ENCODE peak calls at places on chromosomes 2 and 18, in ten cellular contexts. C, U, O, V, H, G, I, M, E and P are unnamed samples.

GRCh38 chr2:204971219-204971907 is 426.1 kb downstream of the PARD3B start:
- DNase-seq in C (no peak), U (no peak), O (no peak), V (no peak), H (no peak), G (no peak), I (no peak), M (no peak), E (no peak), P (no peak)

GRCh38 chr2:48114256-48114655 is 208.0 kb upstream of the FBXO11 start:
- DNase-seq in C (no peak), U (peak), O (no peak), V (no peak), H (no peak), G (peak), I (no peak), M (no peak), E (peak), P (no peak)

GRCh38 chr2:202726070-202726469 is 91.3 kb downstream of the FAM117B start:
- DNase-seq in C (no peak), U (no peak), O (no peak), V (no peak), H (no peak), G (peak), I (no peak), M (no peak), E (no peak), P (no peak)

GRCh38 chr2:170878061-170878460 is 51.0 kb upstream of the GORASP2 start:
- DNase-seq in C (no peak), U (no peak), O (no peak), V (no peak), H (no peak), G (no peak), I (no peak), M (no peak), E (no peak), P (no peak)

GRCh38 chr2:172878260-172878659 is 142.6 kb downstream of the RAPGEF4 start:
- DNase-seq in C (no peak), U (no peak), O (no peak), V (no peak), H (no peak), G (peak), I (no peak), M (no peak), E (no peak), P (no peak)

GRCh38 chr2:128369126-128369555 is 50.5 kb upstream of the HS6ST1 start:
- DNase-seq in C (no peak), U (no peak), O (peak), V (peak), H (no peak), G (peak), I (no peak), M (peak), E (no peak), P (no peak)

GRCh38 chr18:46732801-46733200 is 24.1 kb downstream of the ST8SIA5 start:
- DNase-seq in C (no peak), U (no peak), O (peak), V (no peak), H (no peak), G (no peak), I (no peak), M (no peak), E (no peak), P (no peak)

GRCh38 chr18:70036771-70037452 is 89.2 kb upstream of the CD226 start:
- DNase-seq in C (peak), U (no peak), O (no peak), V (no peak), H (no peak), G (no peak), I (no peak), M (no peak), E (no peak), P (no peak)

GRCh38 chr18:777021-777420 is 35.0 kb downstream of the YES1 start:
- DNase-seq in C (no peak), U (no peak), O (no peak), V (no peak), H (no peak), G (peak), I (no peak), M (no peak), E (no peak), P (no peak)

GRCh38 chr2:237223208-237223861 is 137.6 kb downstream of the COPS8 start:
- DNase-seq in C (no peak), U (no peak), O (peak), V (no peak), H (no peak), G (peak), I (peak), M (peak), E (peak), P (no peak)

GRCh38 chr2:177348090-177348489 is 44.5 kb upstream of the AGPS start:
- DNase-seq in C (no peak), U (no peak), O (no peak), V (no peak), H (no peak), G (no peak), I (no peak), M (no peak), E (no peak), P (no peak)

GRCh38 chr2:169911119-169911518 is 83.9 kb downstream of the UBR3 start:
- DNase-seq in C (no peak), U (no peak), O (no peak), V (no peak), H (no peak), G (no peak), I (no peak), M (no peak), E (no peak), P (no peak)

GRCh38 chr2:237099804-237100203 is 14.1 kb downstream of the COPS8 start:
- DNase-seq in C (no peak), U (no peak), O (no peak), V (no peak), H (no peak), G (no peak), I (no peak), M (no peak), E (no peak), P (no peak)

GRCh38 chr2:66587216-66587615 is 152.3 kb downstream of the MEIS1 start:
- DNase-seq in C (peak), U (peak), O (peak), V (no peak), H (no peak), G (no peak), I (no peak), M (no peak), E (peak), P (no peak)

GRCh38 chr2:162582357-162582798 is 238.4 kb downstream of the GCA start:
- DNase-seq in C (no peak), U (peak), O (peak), V (peak), H (no peak), G (no peak), I (no peak), M (no peak), E (peak), P (no peak)

GRCh38 chr2:134657650-134658250 is 61.0 kb downstream of the TMEM163 start:
- DNase-seq in C (peak), U (peak), O (peak), V (no peak), H (no peak), G (no peak), I (no peak), M (no peak), E (no peak), P (no peak)

GRCh38 chr2:217248312-217248935 is 388.6 kb upstream of the TNP1 start:
- DNase-seq in C (no peak), U (peak), O (peak), V (no peak), H (peak), G (peak), I (peak), M (peak), E (no peak), P (peak)

GRCh38 chr2:39872748-39873147 is 93.7 kb upstream of the THUMPD2 start:
- DNase-seq in C (no peak), U (no peak), O (no peak), V (no peak), H (no peak), G (no peak), I (no peak), M (no peak), E (no peak), P (no peak)

GRCh38 chr2:161136696-161137324 is 23.4 kb upstream of the TANK start:
- DNase-seq in C (peak), U (no peak), O (no peak), V (no peak), H (no peak), G (no peak), I (no peak), M (no peak), E (no peak), P (no peak)

DNA sequence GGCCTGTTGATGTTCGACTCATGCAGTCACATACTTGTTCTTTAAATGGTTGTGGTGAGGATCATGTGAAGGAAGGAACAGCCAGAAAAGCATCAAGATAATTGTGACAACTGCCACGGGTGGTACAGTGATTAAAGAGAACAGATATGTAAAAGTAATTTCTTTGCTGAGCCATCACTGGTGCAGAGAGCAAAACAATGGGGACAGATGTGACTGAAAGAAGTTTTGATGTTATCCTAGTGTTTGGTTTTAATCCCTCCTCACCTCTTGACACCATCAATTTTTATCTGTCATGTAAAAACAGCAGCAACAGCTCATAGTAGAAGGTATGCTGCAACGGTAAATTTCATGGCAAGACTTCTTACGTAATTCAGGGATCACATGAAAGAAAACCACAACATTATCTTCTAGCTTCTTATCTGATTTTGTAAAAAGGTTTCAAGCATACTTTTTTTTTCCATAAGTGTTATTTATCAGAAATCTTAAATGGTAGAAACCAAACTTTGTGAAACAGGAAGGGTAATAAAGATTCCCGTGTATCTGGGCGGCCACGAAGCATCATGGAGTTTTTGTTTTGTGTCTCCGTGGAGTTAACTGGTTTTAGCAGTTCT is 65.2 kb downstream of the PLCL1 start:
- DNase-seq in C (no peak), U (no peak), O (no peak), V (no peak), H (no peak), G (peak), I (no peak), M (no peak), E (no peak), P (no peak)
- H3K27ac ChIP-seq in C (no peak), U (no peak), O (no peak), V (no peak), H (no peak), G (no peak), I (peak), M (no peak), E (no peak), P (no peak)

GRCh38 chr2:34030273-34030672 is 431.2 kb upstream of the FAM98A start:
- DNase-seq in C (no peak), U (no peak), O (no peak), V (no peak), H (no peak), G (no peak), I (no peak), M (no peak), E (no peak), P (no peak)

GRCh38 chr2:34025196-34025595 is 426.1 kb upstream of the FAM98A start:
- DNase-seq in C (no peak), U (no peak), O (no peak), V (no peak), H (no peak), G (no peak), I (no peak), M (no peak), E (no peak), P (no peak)

GRCh38 chr2:34031097-34031496 is 432.0 kb upstream of the FAM98A start:
- DNase-seq in C (no peak), U (peak), O (no peak), V (no peak), H (no peak), G (no peak), I (no peak), M (no peak), E (no peak), P (no peak)

DNA sequence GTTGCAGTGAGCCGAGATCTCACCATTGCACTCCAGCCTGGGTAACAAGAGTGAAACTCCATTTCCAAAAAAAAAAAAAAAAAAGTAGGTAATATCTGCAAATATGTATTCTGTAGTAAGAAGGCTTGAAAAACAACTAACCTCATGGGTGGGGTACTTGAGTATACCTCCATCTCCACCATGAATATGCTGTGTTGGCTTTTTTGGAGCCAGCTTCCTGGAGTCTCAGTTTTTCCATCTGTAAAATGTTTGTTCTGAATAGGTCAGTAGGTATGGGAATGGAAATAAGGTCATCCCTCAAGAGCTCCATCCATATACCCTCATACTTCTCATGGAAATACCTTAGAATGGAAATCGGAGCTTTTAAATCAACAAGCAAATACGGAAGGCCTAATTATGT is 430.0 kb upstream of the FAM98A start:
- DNase-seq in C (no peak), U (no peak), O (no peak), V (no peak), H (no peak), G (no peak), I (no peak), M (no peak), E (no peak), P (no peak)
- H3K27ac ChIP-seq in C (no peak), U (no peak), O (no peak), V (no peak), H (no peak), G (no peak), I (no peak), M (no peak), E (no peak), P (no peak)

DNA sequence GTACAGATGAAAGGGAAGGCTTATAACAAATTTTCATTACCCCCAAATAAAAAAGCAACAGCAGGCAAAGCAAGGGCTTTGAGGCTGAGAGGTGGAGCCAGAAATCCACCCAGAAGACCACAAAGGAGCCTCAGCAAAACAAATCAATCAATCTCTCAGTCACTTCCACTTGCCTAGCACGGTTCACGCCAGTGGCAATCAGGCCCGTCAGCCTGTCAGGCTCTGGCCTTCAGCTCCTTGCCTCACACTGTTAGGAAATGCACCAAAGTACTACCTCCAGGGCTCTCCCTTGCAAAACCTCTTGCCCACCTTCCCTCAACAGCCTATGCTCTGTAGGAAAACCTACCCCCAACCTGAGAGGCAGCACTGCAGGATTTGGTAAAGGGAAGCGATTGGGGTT is 253.4 kb upstream of the ZNF521 start:
- DNase-seq in C (no peak), U (no peak), O (no peak), V (no peak), H (no peak), G (no peak), I (no peak), M (no peak), E (no peak), P (no peak)
- H3K27ac ChIP-seq in C (no peak), U (no peak), O (peak), V (no peak), H (no peak), G (no peak), I (no peak), M (no peak), E (no peak), P (no peak)

DNA sequence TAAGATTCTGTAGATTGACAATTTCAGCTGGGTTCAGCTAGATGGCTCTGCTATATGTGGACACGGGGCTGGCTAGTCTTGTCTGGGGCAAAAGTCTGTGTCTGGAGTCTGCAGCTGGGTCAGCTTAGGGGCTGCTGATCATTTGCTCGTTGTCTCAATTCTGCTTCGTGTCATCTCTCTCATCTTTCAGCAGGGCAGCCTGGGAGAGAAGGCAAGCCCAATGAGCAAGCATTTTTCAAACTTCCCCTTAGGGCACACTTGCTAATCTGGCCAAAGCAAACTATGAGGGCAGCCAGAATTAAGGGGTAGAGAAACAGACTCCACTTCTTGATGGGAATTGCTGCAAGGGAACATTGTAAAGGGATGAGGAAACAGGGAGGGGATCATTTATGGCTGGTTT is 462.6 kb downstream of the SLC4A3 start:
- DNase-seq in C (no peak), U (no peak), O (no peak), V (no peak), H (no peak), G (no peak), I (no peak), M (no peak), E (no peak), P (no peak)
- H3K27ac ChIP-seq in C (no peak), U (no peak), O (no peak), V (no peak), H (no peak), G (no peak), I (no peak), M (no peak), E (peak), P (no peak)

GRCh38 chr2:8515390-8515761 is 166.5 kb upstream of the ID2 start:
- DNase-seq in C (peak), U (no peak), O (no peak), V (no peak), H (no peak), G (no peak), I (no peak), M (no peak), E (no peak), P (no peak)
- H3K27ac ChIP-seq in C (peak), U (no peak), O (no peak), V (no peak), H (peak), G (no peak), I (no peak), M (no peak), E (no peak), P (no peak)

DNA sequence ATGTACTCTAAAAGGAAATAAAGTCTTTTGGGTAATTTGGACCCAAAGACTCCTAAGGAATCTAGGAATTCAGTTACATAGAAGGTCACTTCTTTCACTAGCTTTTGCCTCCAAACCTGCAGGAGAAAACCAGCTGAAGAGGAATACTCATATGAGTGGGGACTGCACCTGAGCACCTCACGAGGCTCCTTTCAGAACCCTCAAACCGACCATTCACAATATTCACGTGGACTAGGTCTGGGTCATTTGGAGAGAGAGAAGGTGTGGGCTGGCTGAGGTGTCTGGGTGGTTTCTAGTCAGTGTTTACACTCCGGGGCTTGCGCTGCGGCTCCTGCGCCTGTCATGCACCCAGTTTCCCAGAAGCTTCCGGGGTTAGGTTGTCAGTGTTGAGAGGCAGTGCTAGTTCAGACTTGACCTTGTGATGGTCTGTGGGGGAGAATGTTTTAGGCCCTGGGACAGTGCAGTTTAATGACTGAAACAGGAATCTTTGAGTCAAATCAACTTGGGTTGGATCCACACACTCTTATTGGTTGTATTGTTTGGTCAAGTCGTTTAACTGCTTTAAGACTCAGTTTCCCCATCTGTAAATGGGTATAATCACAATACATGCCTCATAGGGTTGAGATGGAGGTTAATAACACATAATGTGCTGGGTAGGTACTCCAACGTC is 78.4 kb downstream of the LIMS1 start:
- DNase-seq in C (peak), U (no peak), O (no peak), V (no peak), H (peak), G (no peak), I (no peak), M (no peak), E (no peak), P (no peak)
- H3K27ac ChIP-seq in C (peak), U (peak), O (no peak), V (no peak), H (peak), G (peak), I (no peak), M (no peak), E (no peak), P (no peak)

GRCh38 chr18:62326646-62327348 is 1.7 kb downstream of the TNFRSF11A start:
- DNase-seq in C (no peak), U (no peak), O (peak), V (no peak), H (no peak), G (no peak), I (no peak), M (no peak), E (no peak), P (no peak)
- H3K27ac ChIP-seq in C (no peak), U (no peak), O (peak), V (no peak), H (no peak), G (no peak), I (no peak), M (no peak), E (no peak), P (no peak)

DNA sequence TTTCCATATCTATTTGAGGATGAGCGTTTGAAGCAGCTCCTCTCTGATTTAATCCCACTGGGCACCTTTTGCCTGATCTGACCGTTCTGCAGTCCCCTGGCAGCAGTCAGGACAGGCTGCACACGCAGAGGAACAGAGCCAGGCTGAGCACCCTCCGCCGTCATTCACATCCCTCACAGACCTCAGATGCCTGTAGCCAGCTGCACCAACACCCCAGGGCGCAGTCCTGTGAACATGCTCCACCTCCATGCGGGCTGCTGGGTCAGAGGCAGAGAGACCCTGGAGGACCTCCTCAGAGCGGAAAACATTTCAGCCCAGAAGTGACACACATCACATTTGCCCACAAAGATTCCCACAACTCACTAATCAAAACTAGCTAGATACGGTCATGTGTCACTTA is 146.1 kb downstream of the SEPTIN10 start:
- DNase-seq in C (no peak), U (no peak), O (no peak), V (no peak), H (peak), G (no peak), I (no peak), M (no peak), E (no peak), P (no peak)
- H3K27ac ChIP-seq in C (no peak), U (no peak), O (no peak), V (no peak), H (no peak), G (no peak), I (peak), M (no peak), E (no peak), P (no peak)

GRCh38 chr2:105141099-105141614 is 100.4 kb upstream of the GPR45 start:
- DNase-seq in C (no peak), U (no peak), O (no peak), V (no peak), H (no peak), G (no peak), I (no peak), M (no peak), E (no peak), P (no peak)
- H3K27ac ChIP-seq in C (no peak), U (no peak), O (no peak), V (no peak), H (no peak), G (no peak), I (no peak), M (no peak), E (no peak), P (no peak)